ENCODE peak calls at places on chromosomes 4 and X, in six cellular contexts. One of them, this sample, is unnamed.

GRCh38 chr4:155423671-155424070 is 46.9 kb upstream of the MAP9 start:
- DNase-seq in KBM-7: no peak
- DNase-seq in heart right ventricle: no peak
- DNase-seq in activated CD4-positive, alpha-beta T cell treated with anti-CD3 and anti-CD28 coated beads, Interleukin-2, amount 50 U/mL, for 4 hours: no peak
- DNase-seq in stimulated activated effector memory CD8-positive, alpha-beta T cell treated with anti-CD3 and anti-CD28 coated beads, Interleukin-12 subunit alpha, Interleukin-12 subunit beta, amount 100 ng/mL, for 72 hours: no peak
- DNase-seq in activated T-helper 1 cell treated with Interleukin-2 at 50 U/mL for 16 hours: no peak
- DNase-seq in this sample: no peak

GRCh38 chr4:24243641-24244040 is 340.7 kb downstream of the DHX15 start:
- DNase-seq in activated T-helper 1 cell treated with Interleukin-2 at 50 U/mL for 16 hours: no peak
- DNase-seq in heart right ventricle: no peak
- DNase-seq in activated CD4-positive, alpha-beta T cell treated with anti-CD3 and anti-CD28 coated beads, Interleukin-2, amount 50 U/mL, for 4 hours: no peak
- DNase-seq in stimulated activated effector memory CD8-positive, alpha-beta T cell treated with anti-CD3 and anti-CD28 coated beads, Interleukin-12 subunit alpha, Interleukin-12 subunit beta, amount 100 ng/mL, for 72 hours: no peak
- DNase-seq in KBM-7: no peak
- DNase-seq in this sample: no peak

GRCh38 chr4:88792268-88792781 is 94.7 kb upstream of the NAP1L5 start:
- DNase-seq in activated T-helper 1 cell treated with Interleukin-2 at 50 U/mL for 16 hours: no peak
- DNase-seq in activated CD4-positive, alpha-beta T cell treated with anti-CD3 and anti-CD28 coated beads, Interleukin-2, amount 50 U/mL, for 4 hours: no peak
- DNase-seq in stimulated activated effector memory CD8-positive, alpha-beta T cell treated with anti-CD3 and anti-CD28 coated beads, Interleukin-12 subunit alpha, Interleukin-12 subunit beta, amount 100 ng/mL, for 72 hours: no peak
- DNase-seq in heart right ventricle: no peak
- DNase-seq in KBM-7: no peak
- DNase-seq in this sample: no peak

GRCh38 chr4:105061136-105061696 is 85.5 kb upstream of the TET2 start:
- DNase-seq in stimulated activated effector memory CD8-positive, alpha-beta T cell treated with anti-CD3 and anti-CD28 coated beads, Interleukin-12 subunit alpha, Interleukin-12 subunit beta, amount 100 ng/mL, for 72 hours: no peak
- DNase-seq in activated T-helper 1 cell treated with Interleukin-2 at 50 U/mL for 16 hours: no peak
- DNase-seq in heart right ventricle: peak
- DNase-seq in activated CD4-positive, alpha-beta T cell treated with anti-CD3 and anti-CD28 coated beads, Interleukin-2, amount 50 U/mL, for 4 hours: peak
- DNase-seq in KBM-7: peak
- DNase-seq in this sample: no peak

GRCh38 chr4:93396274-93396673 is 432.3 kb upstream of the ATOH1 start:
- DNase-seq in KBM-7: no peak
- DNase-seq in stimulated activated effector memory CD8-positive, alpha-beta T cell treated with anti-CD3 and anti-CD28 coated beads, Interleukin-12 subunit alpha, Interleukin-12 subunit beta, amount 100 ng/mL, for 72 hours: no peak
- DNase-seq in activated CD4-positive, alpha-beta T cell treated with anti-CD3 and anti-CD28 coated beads, Interleukin-2, amount 50 U/mL, for 4 hours: no peak
- DNase-seq in activated T-helper 1 cell treated with Interleukin-2 at 50 U/mL for 16 hours: no peak
- DNase-seq in heart right ventricle: no peak
- DNase-seq in this sample: no peak

GRCh38 chr4:30103455-30103854 is 616.7 kb upstream of the PCDH7 start:
- DNase-seq in KBM-7: no peak
- DNase-seq in activated T-helper 1 cell treated with Interleukin-2 at 50 U/mL for 16 hours: no peak
- DNase-seq in heart right ventricle: no peak
- DNase-seq in stimulated activated effector memory CD8-positive, alpha-beta T cell treated with anti-CD3 and anti-CD28 coated beads, Interleukin-12 subunit alpha, Interleukin-12 subunit beta, amount 100 ng/mL, for 72 hours: no peak
- DNase-seq in activated CD4-positive, alpha-beta T cell treated with anti-CD3 and anti-CD28 coated beads, Interleukin-2, amount 50 U/mL, for 4 hours: no peak
- DNase-seq in this sample: no peak

GRCh38 chrX:123169247-123169901 is 14.7 kb upstream of the GRIA3 start:
- DNase-seq in heart right ventricle: no peak
- DNase-seq in stimulated activated effector memory CD8-positive, alpha-beta T cell treated with anti-CD3 and anti-CD28 coated beads, Interleukin-12 subunit alpha, Interleukin-12 subunit beta, amount 100 ng/mL, for 72 hours: no peak
- DNase-seq in KBM-7: no peak
- DNase-seq in activated CD4-positive, alpha-beta T cell treated with anti-CD3 and anti-CD28 coated beads, Interleukin-2, amount 50 U/mL, for 4 hours: no peak
- DNase-seq in activated T-helper 1 cell treated with Interleukin-2 at 50 U/mL for 16 hours: no peak
- DNase-seq in this sample: no peak

GRCh38 chr4:145681956-145682355 is 2.0 kb downstream of the C4orf51 start:
- DNase-seq in KBM-7: no peak
- DNase-seq in stimulated activated effector memory CD8-positive, alpha-beta T cell treated with anti-CD3 and anti-CD28 coated beads, Interleukin-12 subunit alpha, Interleukin-12 subunit beta, amount 100 ng/mL, for 72 hours: no peak
- DNase-seq in activated T-helper 1 cell treated with Interleukin-2 at 50 U/mL for 16 hours: no peak
- DNase-seq in activated CD4-positive, alpha-beta T cell treated with anti-CD3 and anti-CD28 coated beads, Interleukin-2, amount 50 U/mL, for 4 hours: no peak
- DNase-seq in heart right ventricle: no peak
- DNase-seq in this sample: no peak

GRCh38 chr4:153479118-153479517 is 13.0 kb downstream of the TMEM131L start:
- DNase-seq in activated T-helper 1 cell treated with Interleukin-2 at 50 U/mL for 16 hours: no peak
- DNase-seq in activated CD4-positive, alpha-beta T cell treated with anti-CD3 and anti-CD28 coated beads, Interleukin-2, amount 50 U/mL, for 4 hours: no peak
- DNase-seq in heart right ventricle: no peak
- DNase-seq in stimulated activated effector memory CD8-positive, alpha-beta T cell treated with anti-CD3 and anti-CD28 coated beads, Interleukin-12 subunit alpha, Interleukin-12 subunit beta, amount 100 ng/mL, for 72 hours: no peak
- DNase-seq in KBM-7: no peak
- DNase-seq in this sample: no peak

GRCh38 chr4:54056360-54056759 is 8.0 kb downstream of the CHIC2 start:
- DNase-seq in heart right ventricle: no peak
- DNase-seq in activated CD4-positive, alpha-beta T cell treated with anti-CD3 and anti-CD28 coated beads, Interleukin-2, amount 50 U/mL, for 4 hours: no peak
- DNase-seq in KBM-7: no peak
- DNase-seq in stimulated activated effector memory CD8-positive, alpha-beta T cell treated with anti-CD3 and anti-CD28 coated beads, Interleukin-12 subunit alpha, Interleukin-12 subunit beta, amount 100 ng/mL, for 72 hours: no peak
- DNase-seq in activated T-helper 1 cell treated with Interleukin-2 at 50 U/mL for 16 hours: no peak
- DNase-seq in this sample: no peak

GRCh38 chr4:3255611-3256186 is 6.7 kb downstream of the MSANTD1 start:
- DNase-seq in activated CD4-positive, alpha-beta T cell treated with anti-CD3 and anti-CD28 coated beads, Interleukin-2, amount 50 U/mL, for 4 hours: no peak
- DNase-seq in stimulated activated effector memory CD8-positive, alpha-beta T cell treated with anti-CD3 and anti-CD28 coated beads, Interleukin-12 subunit alpha, Interleukin-12 subunit beta, amount 100 ng/mL, for 72 hours: no peak
- DNase-seq in heart right ventricle: no peak
- DNase-seq in KBM-7: no peak
- DNase-seq in activated T-helper 1 cell treated with Interleukin-2 at 50 U/mL for 16 hours: no peak
- DNase-seq in this sample: peak

GRCh38 chrX:45715787-45716186 is 515.1 kb upstream of the DIPK2B start:
- DNase-seq in stimulated activated effector memory CD8-positive, alpha-beta T cell treated with anti-CD3 and anti-CD28 coated beads, Interleukin-12 subunit alpha, Interleukin-12 subunit beta, amount 100 ng/mL, for 72 hours: no peak
- DNase-seq in KBM-7: no peak
- DNase-seq in activated T-helper 1 cell treated with Interleukin-2 at 50 U/mL for 16 hours: no peak
- DNase-seq in heart right ventricle: no peak
- DNase-seq in activated CD4-positive, alpha-beta T cell treated with anti-CD3 and anti-CD28 coated beads, Interleukin-2, amount 50 U/mL, for 4 hours: no peak
- DNase-seq in this sample: no peak

GRCh38 chrX:18594079-18594478 is 77.8 kb downstream of the RS1 start:
- DNase-seq in activated T-helper 1 cell treated with Interleukin-2 at 50 U/mL for 16 hours: no peak
- DNase-seq in heart right ventricle: no peak
- DNase-seq in activated CD4-positive, alpha-beta T cell treated with anti-CD3 and anti-CD28 coated beads, Interleukin-2, amount 50 U/mL, for 4 hours: no peak
- DNase-seq in KBM-7: no peak
- DNase-seq in stimulated activated effector memory CD8-positive, alpha-beta T cell treated with anti-CD3 and anti-CD28 coated beads, Interleukin-12 subunit alpha, Interleukin-12 subunit beta, amount 100 ng/mL, for 72 hours: no peak
- DNase-seq in this sample: no peak

GRCh38 chrX:3655181-3655580 is 58.3 kb downstream of the PRKX start:
- DNase-seq in stimulated activated effector memory CD8-positive, alpha-beta T cell treated with anti-CD3 and anti-CD28 coated beads, Interleukin-12 subunit alpha, Interleukin-12 subunit beta, amount 100 ng/mL, for 72 hours: no peak
- DNase-seq in KBM-7: no peak
- DNase-seq in activated T-helper 1 cell treated with Interleukin-2 at 50 U/mL for 16 hours: no peak
- DNase-seq in activated CD4-positive, alpha-beta T cell treated with anti-CD3 and anti-CD28 coated beads, Interleukin-2, amount 50 U/mL, for 4 hours: no peak
- DNase-seq in heart right ventricle: no peak
- DNase-seq in this sample: no peak

GRCh38 chrX:153669901-153670731 is 3.5 kb downstream of the PNCK start:
- DNase-seq in activated T-helper 1 cell treated with Interleukin-2 at 50 U/mL for 16 hours: no peak
- DNase-seq in stimulated activated effector memory CD8-positive, alpha-beta T cell treated with anti-CD3 and anti-CD28 coated beads, Interleukin-12 subunit alpha, Interleukin-12 subunit beta, amount 100 ng/mL, for 72 hours: no peak
- DNase-seq in heart right ventricle: no peak
- DNase-seq in activated CD4-positive, alpha-beta T cell treated with anti-CD3 and anti-CD28 coated beads, Interleukin-2, amount 50 U/mL, for 4 hours: no peak
- DNase-seq in KBM-7: no peak
- DNase-seq in this sample: no peak

GRCh38 chr4:7811536-7812190 is 128.0 kb downstream of the AFAP1 start:
- DNase-seq in heart right ventricle: peak
- DNase-seq in activated T-helper 1 cell treated with Interleukin-2 at 50 U/mL for 16 hours: no peak
- DNase-seq in KBM-7: no peak
- DNase-seq in activated CD4-positive, alpha-beta T cell treated with anti-CD3 and anti-CD28 coated beads, Interleukin-2, amount 50 U/mL, for 4 hours: no peak
- DNase-seq in stimulated activated effector memory CD8-positive, alpha-beta T cell treated with anti-CD3 and anti-CD28 coated beads, Interleukin-12 subunit alpha, Interleukin-12 subunit beta, amount 100 ng/mL, for 72 hours: no peak
- DNase-seq in this sample: no peak

GRCh38 chr4:86818211-86818610 is 31.0 kb downstream of the SLC10A6 start:
- DNase-seq in stimulated activated effector memory CD8-positive, alpha-beta T cell treated with anti-CD3 and anti-CD28 coated beads, Interleukin-12 subunit alpha, Interleukin-12 subunit beta, amount 100 ng/mL, for 72 hours: no peak
- DNase-seq in activated CD4-positive, alpha-beta T cell treated with anti-CD3 and anti-CD28 coated beads, Interleukin-2, amount 50 U/mL, for 4 hours: no peak
- DNase-seq in KBM-7: no peak
- DNase-seq in activated T-helper 1 cell treated with Interleukin-2 at 50 U/mL for 16 hours: no peak
- DNase-seq in heart right ventricle: no peak
- DNase-seq in this sample: no peak

GRCh38 chrX:44157858-44158257 is 184.7 kb upstream of the NDP start:
- DNase-seq in activated CD4-positive, alpha-beta T cell treated with anti-CD3 and anti-CD28 coated beads, Interleukin-2, amount 50 U/mL, for 4 hours: no peak
- DNase-seq in heart right ventricle: no peak
- DNase-seq in activated T-helper 1 cell treated with Interleukin-2 at 50 U/mL for 16 hours: no peak
- DNase-seq in KBM-7: no peak
- DNase-seq in stimulated activated effector memory CD8-positive, alpha-beta T cell treated with anti-CD3 and anti-CD28 coated beads, Interleukin-12 subunit alpha, Interleukin-12 subunit beta, amount 100 ng/mL, for 72 hours: no peak
- DNase-seq in this sample: no peak

GRCh38 chr4:73718375-73719373 is 21.7 kb upstream of the CXCL8 start:
- DNase-seq in activated T-helper 1 cell treated with Interleukin-2 at 50 U/mL for 16 hours: no peak
- DNase-seq in KBM-7: peak
- DNase-seq in heart right ventricle: no peak
- DNase-seq in activated CD4-positive, alpha-beta T cell treated with anti-CD3 and anti-CD28 coated beads, Interleukin-2, amount 50 U/mL, for 4 hours: no peak
- DNase-seq in stimulated activated effector memory CD8-positive, alpha-beta T cell treated with anti-CD3 and anti-CD28 coated beads, Interleukin-12 subunit alpha, Interleukin-12 subunit beta, amount 100 ng/mL, for 72 hours: no peak
- DNase-seq in this sample: no peak

GRCh38 chr4:14078311-14078710 is 450.8 kb upstream of the BOD1L1 start:
- DNase-seq in activated T-helper 1 cell treated with Interleukin-2 at 50 U/mL for 16 hours: no peak
- DNase-seq in heart right ventricle: no peak
- DNase-seq in activated CD4-positive, alpha-beta T cell treated with anti-CD3 and anti-CD28 coated beads, Interleukin-2, amount 50 U/mL, for 4 hours: no peak
- DNase-seq in stimulated activated effector memory CD8-positive, alpha-beta T cell treated with anti-CD3 and anti-CD28 coated beads, Interleukin-12 subunit alpha, Interleukin-12 subunit beta, amount 100 ng/mL, for 72 hours: no peak
- DNase-seq in KBM-7: no peak
- DNase-seq in this sample: no peak

GRCh38 chr4:100828986-100829685 is 311.3 kb upstream of the EMCN start:
- DNase-seq in KBM-7: no peak
- DNase-seq in heart right ventricle: no peak
- DNase-seq in activated CD4-positive, alpha-beta T cell treated with anti-CD3 and anti-CD28 coated beads, Interleukin-2, amount 50 U/mL, for 4 hours: no peak
- DNase-seq in activated T-helper 1 cell treated with Interleukin-2 at 50 U/mL for 16 hours: no peak
- DNase-seq in stimulated activated effector memory CD8-positive, alpha-beta T cell treated with anti-CD3 and anti-CD28 coated beads, Interleukin-12 subunit alpha, Interleukin-12 subunit beta, amount 100 ng/mL, for 72 hours: no peak
- DNase-seq in this sample: no peak

GRCh38 chr4:19689511-19689910 is 562.2 kb upstream of the SLIT2 start:
- DNase-seq in stimulated activated effector memory CD8-positive, alpha-beta T cell treated with anti-CD3 and anti-CD28 coated beads, Interleukin-12 subunit alpha, Interleukin-12 subunit beta, amount 100 ng/mL, for 72 hours: no peak
- DNase-seq in KBM-7: no peak
- DNase-seq in heart right ventricle: no peak
- DNase-seq in activated CD4-positive, alpha-beta T cell treated with anti-CD3 and anti-CD28 coated beads, Interleukin-2, amount 50 U/mL, for 4 hours: no peak
- DNase-seq in activated T-helper 1 cell treated with Interleukin-2 at 50 U/mL for 16 hours: no peak
- DNase-seq in this sample: no peak

GRCh38 chrX:78753571-78753970 is 6.1 kb downstream of the LPAR4 start:
- DNase-seq in heart right ventricle: no peak
- DNase-seq in activated T-helper 1 cell treated with Interleukin-2 at 50 U/mL for 16 hours: no peak
- DNase-seq in activated CD4-positive, alpha-beta T cell treated with anti-CD3 and anti-CD28 coated beads, Interleukin-2, amount 50 U/mL, for 4 hours: no peak
- DNase-seq in stimulated activated effector memory CD8-positive, alpha-beta T cell treated with anti-CD3 and anti-CD28 coated beads, Interleukin-12 subunit alpha, Interleukin-12 subunit beta, amount 100 ng/mL, for 72 hours: no peak
- DNase-seq in KBM-7: no peak
- DNase-seq in this sample: no peak

GRCh38 chr4:76023381-76023780 is at the start of gene CXCL10:
- DNase-seq in stimulated activated effector memory CD8-positive, alpha-beta T cell treated with anti-CD3 and anti-CD28 coated beads, Interleukin-12 subunit alpha, Interleukin-12 subunit beta, amount 100 ng/mL, for 72 hours: no peak
- DNase-seq in KBM-7: no peak
- DNase-seq in heart right ventricle: no peak
- DNase-seq in activated T-helper 1 cell treated with Interleukin-2 at 50 U/mL for 16 hours: no peak
- DNase-seq in activated CD4-positive, alpha-beta T cell treated with anti-CD3 and anti-CD28 coated beads, Interleukin-2, amount 50 U/mL, for 4 hours: no peak
- DNase-seq in this sample: no peak

GRCh38 chr4:119721878-119722277 is 93.3 kb upstream of the PDE5A start:
- DNase-seq in activated CD4-positive, alpha-beta T cell treated with anti-CD3 and anti-CD28 coated beads, Interleukin-2, amount 50 U/mL, for 4 hours: no peak
- DNase-seq in stimulated activated effector memory CD8-positive, alpha-beta T cell treated with anti-CD3 and anti-CD28 coated beads, Interleukin-12 subunit alpha, Interleukin-12 subunit beta, amount 100 ng/mL, for 72 hours: no peak
- DNase-seq in heart right ventricle: no peak
- DNase-seq in KBM-7: no peak
- DNase-seq in activated T-helper 1 cell treated with Interleukin-2 at 50 U/mL for 16 hours: no peak
- DNase-seq in this sample: no peak

GRCh38 chrX:37685452-37686347 is at the start of gene XK:
- DNase-seq in activated T-helper 1 cell treated with Interleukin-2 at 50 U/mL for 16 hours: peak
- DNase-seq in activated CD4-positive, alpha-beta T cell treated with anti-CD3 and anti-CD28 coated beads, Interleukin-2, amount 50 U/mL, for 4 hours: peak
- DNase-seq in stimulated activated effector memory CD8-positive, alpha-beta T cell treated with anti-CD3 and anti-CD28 coated beads, Interleukin-12 subunit alpha, Interleukin-12 subunit beta, amount 100 ng/mL, for 72 hours: peak
- DNase-seq in KBM-7: peak
- DNase-seq in heart right ventricle: peak
- DNase-seq in this sample: peak

GRCh38 chr4:141011799-141012377 is 121.4 kb downstream of the RNF150 start:
- DNase-seq in activated T-helper 1 cell treated with Interleukin-2 at 50 U/mL for 16 hours: no peak
- DNase-seq in activated CD4-positive, alpha-beta T cell treated with anti-CD3 and anti-CD28 coated beads, Interleukin-2, amount 50 U/mL, for 4 hours: no peak
- DNase-seq in stimulated activated effector memory CD8-positive, alpha-beta T cell treated with anti-CD3 and anti-CD28 coated beads, Interleukin-12 subunit alpha, Interleukin-12 subunit beta, amount 100 ng/mL, for 72 hours: no peak
- DNase-seq in heart right ventricle: no peak
- DNase-seq in KBM-7: no peak
- DNase-seq in this sample: no peak

GRCh38 chr4:158571736-158572135 is 50.1 kb downstream of the RXFP1 start:
- DNase-seq in stimulated activated effector memory CD8-positive, alpha-beta T cell treated with anti-CD3 and anti-CD28 coated beads, Interleukin-12 subunit alpha, Interleukin-12 subunit beta, amount 100 ng/mL, for 72 hours: no peak
- DNase-seq in heart right ventricle: no peak
- DNase-seq in activated T-helper 1 cell treated with Interleukin-2 at 50 U/mL for 16 hours: no peak
- DNase-seq in KBM-7: no peak
- DNase-seq in activated CD4-positive, alpha-beta T cell treated with anti-CD3 and anti-CD28 coated beads, Interleukin-2, amount 50 U/mL, for 4 hours: no peak
- DNase-seq in this sample: no peak

GRCh38 chr4:153513596-153513995 is 47.4 kb downstream of the TMEM131L start:
- DNase-seq in KBM-7: no peak
- DNase-seq in heart right ventricle: no peak
- DNase-seq in activated T-helper 1 cell treated with Interleukin-2 at 50 U/mL for 16 hours: no peak
- DNase-seq in activated CD4-positive, alpha-beta T cell treated with anti-CD3 and anti-CD28 coated beads, Interleukin-2, amount 50 U/mL, for 4 hours: no peak
- DNase-seq in stimulated activated effector memory CD8-positive, alpha-beta T cell treated with anti-CD3 and anti-CD28 coated beads, Interleukin-12 subunit alpha, Interleukin-12 subunit beta, amount 100 ng/mL, for 72 hours: no peak
- DNase-seq in this sample: no peak

GRCh38 chrX:10769696-10770619 is 149.6 kb upstream of the MID1 start:
- DNase-seq in KBM-7: no peak
- DNase-seq in activated T-helper 1 cell treated with Interleukin-2 at 50 U/mL for 16 hours: no peak
- DNase-seq in stimulated activated effector memory CD8-positive, alpha-beta T cell treated with anti-CD3 and anti-CD28 coated beads, Interleukin-12 subunit alpha, Interleukin-12 subunit beta, amount 100 ng/mL, for 72 hours: no peak
- DNase-seq in activated CD4-positive, alpha-beta T cell treated with anti-CD3 and anti-CD28 coated beads, Interleukin-2, amount 50 U/mL, for 4 hours: no peak
- DNase-seq in heart right ventricle: no peak
- DNase-seq in this sample: no peak

GRCh38 chrX:145213504-145213903 is 33.8 kb upstream of the SPANXN1 start:
- DNase-seq in stimulated activated effector memory CD8-positive, alpha-beta T cell treated with anti-CD3 and anti-CD28 coated beads, Interleukin-12 subunit alpha, Interleukin-12 subunit beta, amount 100 ng/mL, for 72 hours: no peak
- DNase-seq in activated T-helper 1 cell treated with Interleukin-2 at 50 U/mL for 16 hours: no peak
- DNase-seq in activated CD4-positive, alpha-beta T cell treated with anti-CD3 and anti-CD28 coated beads, Interleukin-2, amount 50 U/mL, for 4 hours: no peak
- DNase-seq in heart right ventricle: no peak
- DNase-seq in KBM-7: peak
- DNase-seq in this sample: no peak

GRCh38 chr4:174198396-174199179 is 84.9 kb downstream of the FBXO8 start:
- DNase-seq in activated CD4-positive, alpha-beta T cell treated with anti-CD3 and anti-CD28 coated beads, Interleukin-2, amount 50 U/mL, for 4 hours: no peak
- DNase-seq in heart right ventricle: no peak
- DNase-seq in activated T-helper 1 cell treated with Interleukin-2 at 50 U/mL for 16 hours: no peak
- DNase-seq in KBM-7: no peak
- DNase-seq in stimulated activated effector memory CD8-positive, alpha-beta T cell treated with anti-CD3 and anti-CD28 coated beads, Interleukin-12 subunit alpha, Interleukin-12 subunit beta, amount 100 ng/mL, for 72 hours: no peak
- DNase-seq in this sample: no peak

GRCh38 chr4:24914460-24914859 is 1.6 kb upstream of the CCDC149 start:
- DNase-seq in stimulated activated effector memory CD8-positive, alpha-beta T cell treated with anti-CD3 and anti-CD28 coated beads, Interleukin-12 subunit alpha, Interleukin-12 subunit beta, amount 100 ng/mL, for 72 hours: no peak
- DNase-seq in KBM-7: no peak
- DNase-seq in heart right ventricle: no peak
- DNase-seq in activated CD4-positive, alpha-beta T cell treated with anti-CD3 and anti-CD28 coated beads, Interleukin-2, amount 50 U/mL, for 4 hours: no peak
- DNase-seq in activated T-helper 1 cell treated with Interleukin-2 at 50 U/mL for 16 hours: no peak
- DNase-seq in this sample: no peak

GRCh38 chr4:40976343-40976742 is 226.6 kb downstream of the NSUN7 start:
- DNase-seq in activated CD4-positive, alpha-beta T cell treated with anti-CD3 and anti-CD28 coated beads, Interleukin-2, amount 50 U/mL, for 4 hours: no peak
- DNase-seq in stimulated activated effector memory CD8-positive, alpha-beta T cell treated with anti-CD3 and anti-CD28 coated beads, Interleukin-12 subunit alpha, Interleukin-12 subunit beta, amount 100 ng/mL, for 72 hours: no peak
- DNase-seq in heart right ventricle: peak
- DNase-seq in activated T-helper 1 cell treated with Interleukin-2 at 50 U/mL for 16 hours: no peak
- DNase-seq in KBM-7: peak
- DNase-seq in this sample: no peak

This sample was measured in activated B cell treated with CpG ODN at 0.5 μM for 24 hours.